ENCODE peak calls at places on chromosomes 1 and 21, in four cellular contexts. B, P, O and I are unnamed samples.

GRCh38 chr1:231193710-231194340 is 32.0 kb downstream of the TRIM67 start:
- DNase-seq in P (no peak), B (no peak), O (no peak), I (no peak)

GRCh38 chr1:147273409-147274307 is 31.2 kb downstream of the CHD1L start:
- DNase-seq in O (no peak), P (peak), B (no peak), I (peak)

GRCh38 chr1:45187735-45188134 is 18.7 kb downstream of the ZSWIM5 start:
- DNase-seq in O (no peak), B (no peak), P (no peak), I (no peak)

GRCh38 chr21:35399002-35399401 is 349.9 kb upstream of the RUNX1 start:
- DNase-seq in O (no peak), P (no peak), B (no peak), I (no peak)

GRCh38 chr1:177567393-177567792 is 396.6 kb downstream of the BRINP2 start:
- DNase-seq in P (no peak), B (peak), O (no peak), I (no peak)

GRCh38 chr1:25178917-25179571 is 53.3 kb downstream of the SYF2 start:
- DNase-seq in O (no peak), P (no peak), B (no peak), I (no peak)

GRCh38 chr21:46082638-46083270 is 15.2 kb upstream of the COL6A2 start:
- DNase-seq in P (no peak), O (no peak), B (peak), I (no peak)

GRCh38 chr1:216005916-216006315 is 417.3 kb downstream of the USH2A start:
- DNase-seq in O (no peak), B (no peak), P (no peak), I (no peak)

GRCh38 chr21:22201142-22201541 is 1202.9 kb downstream of the NCAM2 start:
- DNase-seq in P (no peak), B (no peak), O (no peak), I (no peak)

GRCh38 chr1:80593197-80593596 is 1207.5 kb upstream of the ADGRL2 start:
- DNase-seq in P (no peak), O (no peak), B (no peak), I (no peak)

GRCh38 chr1:1852619-1853414 is 38.1 kb downstream of the GNB1 start:
- DNase-seq in P (no peak), O (no peak), B (no peak), I (no peak)

GRCh38 chr1:87004857-87005256 is 90.4 kb downstream of the HS2ST1 start:
- DNase-seq in P (no peak), B (no peak), O (no peak), I (no peak)

GRCh38 chr1:205456868-205457724 is 1.3 kb upstream of the BLACAT1 start:
- DNase-seq in P (no peak), O (no peak), B (peak), I (no peak)

GRCh38 chr21:45531393-45532215 is 10.6 kb downstream of the SLC19A1 start:
- DNase-seq in O (no peak), B (no peak), P (no peak), I (no peak)

GRCh38 chr21:37868896-37869295 is 47.4 kb downstream of the KCNJ6 start:
- DNase-seq in O (no peak), P (peak), B (no peak), I (no peak)

GRCh38 chr1:209594440-209594839 is 10.9 kb downstream of the CAMK1G start:
- DNase-seq in P (no peak), O (no peak), B (no peak), I (no peak)

GRCh38 chr1:7562729-7563605 is 208.1 kb upstream of the VAMP3 start:
- DNase-seq in O (no peak), P (no peak), B (no peak), I (no peak)

GRCh38 chr1:2392071-2392442 is 416 bp downstream of the RER1 start:
- DNase-seq in B (no peak), O (no peak), P (no peak), I (no peak)

GRCh38 chr21:43994646-43995045 is 17.5 kb upstream of the TRAPPC10 start:
- DNase-seq in B (no peak), O (no peak), P (no peak), I (no peak)

GRCh38 chr1:228334954-228335353 is 71.7 kb downstream of the TRIM11 start:
- DNase-seq in B (no peak), O (no peak), P (no peak), I (no peak)

GRCh38 chr1:213499444-213499843 is 448.4 kb downstream of the RPS6KC1 start:
- DNase-seq in O (no peak), B (no peak), P (no peak), I (no peak)

GRCh38 chr1:30183895-30184294 is 539.5 kb downstream of the MATN1 start:
- DNase-seq in B (no peak), P (no peak), O (no peak), I (no peak)

GRCh38 chr1:243378666-243379065 is 122.8 kb downstream of the SDCCAG8 start:
- DNase-seq in O (no peak), B (no peak), P (no peak), I (no peak)

GRCh38 chr21:36630485-36631206 is 68.3 kb upstream of the SIM2 start:
- DNase-seq in P (peak), B (peak), O (peak), I (peak)

GRCh38 chr1:244065063-244065788 is 14.1 kb downstream of the ZBTB18 start:
- DNase-seq in P (no peak), B (no peak), O (no peak), I (no peak)

GRCh38 chr1:19866758-19867157 is 15.4 kb upstream of the OTUD3 start:
- DNase-seq in B (no peak), O (no peak), P (peak), I (no peak)

GRCh38 chr1:224747578-224747977 is 131.5 kb downstream of the CNIH3 start:
- DNase-seq in B (no peak), P (no peak), O (no peak), I (no peak)

GRCh38 chr21:17390575-17390974 is 122.3 kb upstream of the CXADR start:
- DNase-seq in B (no peak), O (no peak), P (no peak), I (no peak)

GRCh38 chr1:56374026-56374974 is 205.1 kb downstream of the PLPP3 start:
- DNase-seq in B (no peak), O (no peak), P (no peak), I (no peak)

GRCh38 chr1:200184196-200184595 is 156.7 kb downstream of the NR5A2 start:
- DNase-seq in B (no peak), O (no peak), P (peak), I (no peak)

GRCh38 chr1:118360817-118361216 is 175.8 kb upstream of the SPAG17 start:
- DNase-seq in B (no peak), P (no peak), O (no peak), I (no peak)

GRCh38 chr1:204465469-204466415 is 28.9 kb downstream of the PIK3C2B start:
- DNase-seq in P (no peak), B (no peak), O (no peak), I (no peak)

GRCh38 chr1:244327533-244327932 is 124.2 kb downstream of the ADSS2 start:
- DNase-seq in O (no peak), B (no peak), P (no peak), I (no peak)

GRCh38 chr1:241532173-241532553 is at the start of gene KMO:
- DNase-seq in P (peak), B (no peak), O (no peak), I (no peak)

GRCh38 chr1:28437924-28438699 is 67.7 kb upstream of the RCC1 start:
- DNase-seq in P (peak), B (peak), O (peak), I (peak)
- H2BK15ac ChIP-seq in P (no peak), B (no peak), O (no peak), I (no peak)

GRCh38 chr1:112701227-112702066 is 5.5 kb downstream of the RHOC start:
- DNase-seq in P (no peak), O (no peak), B (no peak), I (no peak)
- H2BK12ac ChIP-seq in P (no peak), O (no peak), B (no peak), I (no peak)

GRCh38 chr1:211634461-211634860 is 41.0 kb downstream of the NEK2 start:
- DNase-seq in P (no peak), O (no peak), B (no peak), I (no peak)
- H2AFZ ChIP-seq in P (no peak), O (no peak), B (no peak), I (no peak)

GRCh38 chr1:162876751-162877150 is 15.8 kb upstream of the CCDC190 start:
- DNase-seq in O (no peak), P (no peak), B (no peak), I (no peak)
- H2BK15ac ChIP-seq in O (no peak), P (no peak), B (no peak), I (no peak)

DNA sequence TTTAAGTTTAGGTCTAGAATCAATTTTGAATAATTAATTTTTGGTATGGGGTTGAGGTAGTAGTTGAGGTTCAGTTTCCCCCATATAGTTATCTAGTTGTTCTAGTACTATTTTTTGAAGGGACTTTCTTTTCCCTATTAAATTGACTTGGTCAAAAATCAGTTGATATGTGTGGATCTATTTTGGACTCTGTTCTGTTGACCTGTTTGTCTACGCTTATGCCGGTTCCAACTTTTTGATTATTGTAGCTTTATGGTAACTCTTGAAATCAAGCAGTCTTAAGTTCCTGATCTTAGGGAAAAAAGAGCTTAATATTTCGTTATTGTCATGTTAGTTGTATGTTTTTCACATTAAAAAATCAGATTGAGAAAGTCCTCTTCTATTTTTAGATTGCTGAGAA is 60.7 kb downstream of the FOXD2 start:
- DNase-seq in P (no peak), O (no peak), B (no peak), I (no peak)
- H2BK12ac ChIP-seq in P (no peak), O (no peak), B (no peak), I (no peak)

GRCh38 chr1:110483308-110483685 is 32.3 kb downstream of the PROK1 start:
- DNase-seq in O (no peak), B (no peak), P (no peak), I (no peak)
- H2AFZ ChIP-seq in O (no peak), B (no peak), P (no peak), I (no peak)

GRCh38 chr1:35229587-35230360 is 36.8 kb upstream of the SFPQ start:
- DNase-seq in O (no peak), B (no peak), P (no peak), I (no peak)
- H2BK15ac ChIP-seq in O (no peak), B (no peak), P (no peak), I (no peak)

GRCh38 chr1:159918041-159918917 is 7.0 kb downstream of the TAGLN2 start:
- DNase-seq in O (no peak), P (peak), B (no peak), I (no peak)

GRCh38 chr1:159919236-159919865 is 6.0 kb downstream of the TAGLN2 start:
- DNase-seq in O (no peak), P (no peak), B (no peak), I (no peak)

GRCh38 chr1:159918918-159919195 is 6.5 kb downstream of the TAGLN2 start:
- DNase-seq in P (no peak), B (no peak), O (no peak), I (no peak)

GRCh38 chr1:159916240-159917051 is 8.9 kb downstream of the TAGLN2 start:
- DNase-seq in O (no peak), P (peak), B (no peak), I (peak)

GRCh38 chr1:159917533-159917932 is 7.8 kb downstream of the TAGLN2 start:
- DNase-seq in B (no peak), P (peak), O (no peak), I (no peak)
- H2BK12ac ChIP-seq in B (no peak), P (no peak), O (no peak), I (peak)

GRCh38 chr1:186404454-186405051 is 28.9 kb downstream of the ODR4 start:
- DNase-seq in B (no peak), O (no peak), P (peak), I (peak)
- H2AFZ ChIP-seq in B (no peak), O (no peak), P (no peak), I (no peak)